ENCODE peak calls at places on chromosomes 13 and 19, in ten cellular contexts. Z is heart right ventricle; M is SJSA1; T is EL; G is ACHN; N is NCI-H526 treated with DMSO at 0.1 percent for 48 hours; P is Right ventricle myocardium superior; I is fibroblast of pulmonary artery; V is naive thymus-derived CD8-positive, alpha-beta T cell; E is GM12865. Q is an unnamed sample.

GRCh38 chr13:95033890-95034289 is 267.4 kb downstream of the ABCC4 start:
- DNase-seq in Z (no peak), M (no peak), T (no peak), G (no peak), N (no peak), P (no peak), I (no peak), V (no peak), E (peak; percentile 15), Q (no peak)

GRCh38 chr13:38045278-38046048 is 175.9 kb upstream of the TRPC4 start:
- DNase-seq in Z (no peak), M (no peak), T (peak; percentile 64), G (peak; percentile 38), N (peak; percentile 53), P (no peak), I (peak; percentile 71), V (no peak), E (peak; percentile 13), Q (peak; percentile 21)

GRCh38 chr19:44876930-44877530 is 14.0 kb upstream of the TOMM40 start:
- DNase-seq in Z (no peak), M (no peak), T (no peak), G (no peak), N (no peak), P (no peak), I (no peak), V (no peak), E (no peak), Q (no peak)

GRCh38 chr19:41403181-41403970 is 5.8 kb downstream of the BCKDHA start:
- DNase-seq in Z (no peak), M (no peak), T (no peak), G (no peak), N (no peak), P (no peak), I (no peak), V (no peak), E (no peak), Q (no peak)

GRCh38 chr19:53102186-53102585 is 1.0 kb downstream of the ZNF160 start:
- DNase-seq in Z (no peak), M (no peak), T (peak; percentile 6), G (no peak), N (no peak), P (no peak), I (no peak), V (no peak), E (no peak), Q (no peak)

GRCh38 chr19:18438331-18439024 is 545 bp upstream of the ISYNA1 start:
- DNase-seq in Z (peak; percentile 68), M (no peak), T (no peak), G (no peak), N (no peak), P (peak; percentile 63), I (peak; percentile 81), V (no peak), E (no peak), Q (no peak)

GRCh38 chr13:90396266-90396665 is 951.2 kb upstream of the MIR17HG start:
- DNase-seq in Z (no peak), M (no peak), T (no peak), G (no peak), N (no peak), P (no peak), I (no peak), V (no peak), E (no peak), Q (no peak)

GRCh38 chr13:29676535-29676934 is 81.0 kb upstream of the SLC7A1 start:
- DNase-seq in Z (no peak), M (peak; percentile 48), T (peak; percentile 75), G (no peak), N (no peak), P (no peak), I (peak; percentile 6), V (no peak), E (no peak), Q (no peak)

GRCh38 chr13:29991343-29991742 is 140.9 kb upstream of the UBL3 start:
- DNase-seq in Z (no peak), M (peak; percentile 80), T (peak; percentile 97), G (peak; percentile 68), N (no peak), P (no peak), I (peak; percentile 25), V (no peak), E (no peak), Q (peak; percentile 43)

GRCh38 chr19:4191044-4191443 is 8.6 kb downstream of the ANKRD24 start:
- DNase-seq in Z (no peak), M (no peak), T (no peak), G (no peak), N (no peak), P (no peak), I (no peak), V (no peak), E (no peak), Q (no peak)

GRCh38 chr19:13007292-13008045 is 12.2 kb downstream of the NFIX start:
- DNase-seq in Z (peak; percentile 65), M (no peak), T (no peak), G (no peak), N (no peak), P (peak; percentile 85), I (no peak), V (no peak), E (no peak), Q (no peak)

GRCh38 chr19:35144259-35144599 is 1.2 kb downstream of the FXYD7 start:
- DNase-seq in Z (no peak), M (no peak), T (no peak), G (no peak), N (no peak), P (no peak), I (no peak), V (no peak), E (no peak), Q (no peak)

GRCh38 chr13:71852082-71852481 is 14.9 kb downstream of the DACH1 start:
- DNase-seq in Z (no peak), M (no peak), T (no peak), G (no peak), N (no peak), P (no peak), I (no peak), V (no peak), E (no peak), Q (no peak)

GRCh38 chr13:94784066-94784465 is 71.7 kb upstream of the SOX21 start:
- DNase-seq in Z (no peak), M (no peak), T (no peak), G (no peak), N (no peak), P (no peak), I (peak; percentile 81), V (no peak), E (no peak), Q (no peak)

GRCh38 chr13:110984392-110984791 is 69.5 kb upstream of the ANKRD10 start:
- DNase-seq in Z (no peak), M (no peak), T (no peak), G (no peak), N (no peak), P (no peak), I (peak; percentile 17), V (no peak), E (no peak), Q (no peak)

GRCh38 chr13:51590966-51591627 is 6.8 kb downstream of the WDFY2 start:
- DNase-seq in Z (peak; percentile 30), M (no peak), T (peak; percentile 96), G (peak; percentile 61), N (no peak), P (no peak), I (peak; percentile 96), V (no peak), E (no peak), Q (peak; percentile 59)

GRCh38 chr13:100394005-100394695 is 194.4 kb downstream of the GGACT start:
- DNase-seq in Z (peak; percentile 8), M (peak; percentile 63), T (peak; percentile 84), G (no peak), N (no peak), P (no peak), I (peak; percentile 50), V (peak; percentile 2), E (peak; percentile 91), Q (peak; percentile 60)

GRCh38 chr13:96338030-96338429 is 248.1 kb downstream of the HS6ST3 start:
- DNase-seq in Z (no peak), M (no peak), T (no peak), G (no peak), N (no peak), P (no peak), I (no peak), V (no peak), E (peak; percentile 40), Q (no peak)

GRCh38 chr13:39100996-39101751 is 62.9 kb downstream of the NHLRC3 start:
- DNase-seq in Z (no peak), M (no peak), T (no peak), G (no peak), N (no peak), P (no peak), I (peak; percentile 27), V (no peak), E (no peak), Q (no peak)

GRCh38 chr19:43957891-43958290 is 6.9 kb downstream of the ZNF221 start:
- DNase-seq in Z (no peak), M (no peak), T (peak; percentile 42), G (no peak), N (no peak), P (no peak), I (peak; percentile 27), V (no peak), E (no peak), Q (no peak)

GRCh38 chr19:32421589-32422361 is 16.2 kb downstream of the DPY19L3 start:
- DNase-seq in Z (no peak), M (no peak), T (no peak), G (no peak), N (no peak), P (no peak), I (peak; percentile 41), V (no peak), E (peak; percentile 5), Q (no peak)

GRCh38 chr19:44741841-44742352 is 6.6 kb upstream of the BCL3 start:
- DNase-seq in Z (peak; percentile 98), M (peak; percentile 99), T (peak; percentile 100), G (peak; percentile 99), N (no peak), P (peak; percentile 98), I (peak; percentile 100), V (no peak), E (no peak), Q (peak; percentile 95)

GRCh38 chr13:40096357-40096911 is 441.0 kb downstream of the COG6 start:
- DNase-seq in Z (no peak), M (no peak), T (no peak), G (no peak), N (no peak), P (no peak), I (no peak), V (peak; percentile 12), E (no peak), Q (no peak)

GRCh38 chr13:59261928-59262488 is 901.7 kb downstream of the DIAPH3 start:
- DNase-seq in Z (no peak), M (no peak), T (no peak), G (peak; percentile 18), N (no peak), P (no peak), I (peak; percentile 53), V (no peak), E (peak; percentile 9), Q (no peak)

GRCh38 chr13:99648905-99649304 is 147.6 kb downstream of the TM9SF2 start:
- DNase-seq in Z (no peak), M (peak; percentile 28), T (no peak), G (no peak), N (no peak), P (no peak), I (no peak), V (no peak), E (no peak), Q (no peak)

Q was measured in kidney glomerular epithelial cell.